ENCODE peak calls at places on chromosomes 13 and 19, in eight cellular contexts. X is NCI-H748 treated with DMSO at 0.1 percent for 48 hours; I is C1 segment of cervical spinal cord; V is Peyer's patch; W is activated T-helper 1 cell treated with anti-CD3 and anti-CD28 coated beads, Interleukin-2, amount 50 U/mL, for 16 hours; M is tibial nerve; A is T-helper 17 cell; H is spleen. O is an unnamed sample.

GRCh38 chr19:39342647-39343305 is 555 bp downstream of the SAMD4B start:
- DNase-seq in X (no peak), I (no peak), V (no peak), W (no peak), M (no peak), A (no peak), H (no peak), O (no peak)

GRCh38 chr13:94708031-94708571 is 4.2 kb downstream of the SOX21 start:
- DNase-seq in X (peak; percentile 38), I (peak; percentile 65), V (no peak), W (no peak), M (no peak), A (no peak), H (no peak), O (no peak)

GRCh38 chr13:106284358-106284757 is 251.1 kb downstream of the EFNB2 start:
- DNase-seq in X (no peak), I (no peak), V (no peak), W (no peak), M (no peak), A (no peak), H (no peak), O (no peak)

GRCh38 chr13:39144941-39145533 is 106.8 kb downstream of the NHLRC3 start:
- DNase-seq in X (no peak), I (peak; percentile 5), V (no peak), W (no peak), M (peak; percentile 81), A (no peak), H (no peak), O (peak; percentile 14)

GRCh38 chr19:51002542-51003311 is 1.3 kb upstream of the KLK8 start:
- DNase-seq in X (no peak), I (no peak), V (no peak), W (no peak), M (peak; percentile 9), A (no peak), H (peak; percentile 57), O (no peak)

GRCh38 chr19:56333506-56333905 is 18.9 kb upstream of the ZSCAN5A start:
- DNase-seq in X (peak; percentile 69), I (no peak), V (peak; percentile 43), W (no peak), M (peak; percentile 71), A (no peak), H (no peak), O (peak; percentile 42)

GRCh38 chr19:43624933-43625332 is 5.5 kb upstream of the ZNF428 start:
- DNase-seq in X (no peak), I (no peak), V (peak; percentile 83), W (peak; percentile 71), M (peak; percentile 28), A (peak; percentile 71), H (peak; percentile 92), O (no peak)

GRCh38 chr13:97273341-97273831 is 51.3 kb downstream of the MBNL2 start:
- DNase-seq in X (no peak), I (no peak), V (no peak), W (no peak), M (no peak), A (no peak), H (no peak), O (peak; percentile 83)

GRCh38 chr19:42635233-42635539 is 40.5 kb upstream of the CEACAM8 start:
- DNase-seq in X (no peak), I (no peak), V (no peak), W (no peak), M (no peak), A (no peak), H (no peak), O (no peak)

GRCh38 chr19:46654621-46655152 is 6.3 kb downstream of the DACT3 start:
- DNase-seq in X (no peak), I (peak; percentile 80), V (no peak), W (no peak), M (no peak), A (no peak), H (no peak), O (no peak)

GRCh38 chr13:58437436-58437835 is 805.9 kb downstream of the PCDH17 start:
- DNase-seq in X (no peak), I (no peak), V (no peak), W (no peak), M (no peak), A (no peak), H (no peak), O (no peak)

GRCh38 chr13:50629497-50629896 is 214.0 kb downstream of the DLEU7 start:
- DNase-seq in X (no peak), I (no peak), V (no peak), W (no peak), M (no peak), A (no peak), H (no peak), O (no peak)

GRCh38 chr19:54388001-54388802 is 23.5 kb upstream of the LAIR1 start:
- DNase-seq in X (no peak), I (no peak), V (peak; percentile 68), W (peak; percentile 33), M (no peak), A (peak; percentile 20), H (peak; percentile 85), O (no peak)

GRCh38 chr19:55179570-55180484 is at the start of gene SYT5:
- DNase-seq in X (peak; percentile 38), I (no peak), V (no peak), W (peak; percentile 42), M (no peak), A (peak; percentile 52), H (peak; percentile 82), O (no peak)